ENCODE peak calls at places on chromosomes 4 and X, in nine cellular contexts. E, H, W, F, P, B, S, R and D are unnamed samples.

GRCh38 chr4:16001484-16001858 is 38.5 kb upstream of the FGFBP2 start:
- DNase-seq in E (peak), H (peak), W (peak), F (no peak), P (peak), B (peak), S (peak), R (peak), D (peak)

GRCh38 chrX:153725039-153725831 is 579 bp downstream of the ABCD1 start:
- DNase-seq in E (no peak), H (no peak), W (no peak), F (no peak), P (no peak), B (peak), S (no peak), R (peak), D (peak)

GRCh38 chrX:153621949-153622598 is 23.1 kb upstream of the CCNQ start:
- DNase-seq in E (no peak), H (no peak), W (no peak), F (no peak), P (no peak), B (no peak), S (no peak), R (no peak), D (no peak)

GRCh38 chrX:29561417-29561816 is 653.9 kb upstream of the MAGEB2 start:
- DNase-seq in E (no peak), H (no peak), W (no peak), F (no peak), P (peak), B (no peak), S (no peak), R (no peak), D (no peak)

GRCh38 chrX:153486163-153486562 is 8.6 kb upstream of the BGN start:
- DNase-seq in E (no peak), H (no peak), W (no peak), F (no peak), P (no peak), B (peak), S (no peak), R (no peak), D (no peak)

GRCh38 chr4:129239088-129239487 is 143.1 kb downstream of the C4orf33 start:
- DNase-seq in E (no peak), H (no peak), W (no peak), F (no peak), P (peak), B (no peak), S (no peak), R (no peak), D (no peak)

GRCh38 chr4:137705171-137705783 is 173.0 kb upstream of the PCDH18 start:
- DNase-seq in E (no peak), H (peak), W (peak), F (no peak), P (peak), B (no peak), S (peak), R (no peak), D (no peak)

GRCh38 chr4:95107635-95108034 is 349.9 kb downstream of the BMPR1B start:
- DNase-seq in E (peak), H (peak), W (no peak), F (no peak), P (peak), B (peak), S (no peak), R (peak), D (no peak)

GRCh38 chr4:6331018-6331417 is 61.4 kb downstream of the WFS1 start:
- DNase-seq in E (no peak), H (no peak), W (no peak), F (no peak), P (peak), B (no peak), S (peak), R (peak), D (peak)

GRCh38 chr4:25441519-25442117 is 64.6 kb downstream of the ANAPC4 start:
- DNase-seq in E (peak), H (peak), W (no peak), F (no peak), P (peak), B (peak), S (peak), R (peak), D (peak)

GRCh38 chr4:113106076-113106475 is 56.6 kb downstream of the ANK2 start:
- DNase-seq in E (peak), H (peak), W (peak), F (no peak), P (peak), B (no peak), S (peak), R (peak), D (peak)

GRCh38 chr4:109332926-109333464 is 30.5 kb upstream of the COL25A1 start:
- DNase-seq in E (no peak), H (no peak), W (no peak), F (no peak), P (peak), B (no peak), S (peak), R (no peak), D (peak)

GRCh38 chr4:183504930-183505555 is at the start of gene ING2:
- DNase-seq in E (peak), H (no peak), W (no peak), F (no peak), P (no peak), B (no peak), S (no peak), R (no peak), D (no peak)

GRCh38 chr4:95732061-95732460 is 107.8 kb upstream of the PDHA2 start:
- DNase-seq in E (no peak), H (peak), W (no peak), F (no peak), P (peak), B (no peak), S (no peak), R (peak), D (no peak)

GRCh38 chrX:53440631-53441517 is 6.7 kb upstream of the HSD17B10 start:
- DNase-seq in E (no peak), H (peak), W (no peak), F (peak), P (peak), B (peak), S (peak), R (peak), D (no peak)

GRCh38 chr4:4859010-4859798 is at the start of gene MSX1:
- DNase-seq in E (peak), H (peak), W (no peak), F (peak), P (peak), B (peak), S (peak), R (peak), D (peak)

GRCh38 chrX:42746606-42747005 is 31.4 kb downstream of the PPP1R2C start:
- DNase-seq in E (no peak), H (peak), W (peak), F (no peak), P (peak), B (no peak), S (peak), R (no peak), D (no peak)

GRCh38 chr4:15078682-15079642 is 76.7 kb downstream of the CPEB2 start:
- DNase-seq in E (no peak), H (peak), W (no peak), F (no peak), P (peak), B (no peak), S (peak), R (peak), D (no peak)

GRCh38 chr4:76197001-76197743 is 16.5 kb downstream of the SCARB2 start:
- DNase-seq in E (no peak), H (peak), W (no peak), F (no peak), P (no peak), B (no peak), S (no peak), R (no peak), D (peak)

GRCh38 chr4:740656-741282 is 35.1 kb downstream of the PCGF3 start:
- DNase-seq in E (no peak), H (peak), W (peak), F (peak), P (no peak), B (peak), S (no peak), R (peak), D (no peak)

GRCh38 chrX:71227370-71228062 is 4.5 kb downstream of the GJB1 start:
- DNase-seq in E (no peak), H (no peak), W (no peak), F (no peak), P (no peak), B (no peak), S (no peak), R (no peak), D (no peak)

GRCh38 chrX:21958888-21959287 is 18.4 kb downstream of the SMS start:
- DNase-seq in E (no peak), H (no peak), W (no peak), F (no peak), P (no peak), B (no peak), S (peak), R (no peak), D (no peak)

GRCh38 chr4:124918559-124919122 is 206.1 kb upstream of the ANKRD50 start:
- DNase-seq in E (no peak), H (no peak), W (no peak), F (no peak), P (no peak), B (no peak), S (no peak), R (no peak), D (no peak)

GRCh38 chrX:16797358-16797757 is 11.1 kb downstream of the TXLNG start:
- DNase-seq in E (no peak), H (peak), W (no peak), F (no peak), P (no peak), B (no peak), S (no peak), R (no peak), D (no peak)

GRCh38 chrX:123081766-123082165 is 102.3 kb upstream of the GRIA3 start:
- DNase-seq in E (no peak), H (peak), W (no peak), F (no peak), P (no peak), B (no peak), S (no peak), R (no peak), D (no peak)

GRCh38 chrX:47877327-47877726 is 40.6 kb downstream of the ZNF81 start:
- DNase-seq in E (no peak), H (no peak), W (no peak), F (no peak), P (no peak), B (no peak), S (no peak), R (no peak), D (peak)

GRCh38 chr4:157521916-157522315 is 301.4 kb downstream of the GRIA2 start:
- DNase-seq in E (no peak), H (peak), W (no peak), F (no peak), P (peak), B (no peak), S (no peak), R (no peak), D (no peak)

GRCh38 chrX:153667931-153668396 is 5.6 kb downstream of the PNCK start:
- DNase-seq in E (peak), H (peak), W (no peak), F (peak), P (peak), B (peak), S (peak), R (peak), D (peak)

GRCh38 chrX:117274943-117275342 is 812.2 kb upstream of the CT83 start:
- DNase-seq in E (no peak), H (no peak), W (no peak), F (no peak), P (no peak), B (no peak), S (no peak), R (no peak), D (no peak)

GRCh38 chr4:162117051-162117450 is 46.7 kb downstream of the FSTL5 start:
- DNase-seq in E (no peak), H (no peak), W (no peak), F (no peak), P (no peak), B (no peak), S (no peak), R (no peak), D (no peak)

GRCh38 chr4:159871141-159871540 is 768.3 kb downstream of the RAPGEF2 start:
- DNase-seq in E (no peak), H (peak), W (no peak), F (no peak), P (peak), B (no peak), S (no peak), R (peak), D (no peak)

GRCh38 chrX:10048076-10048475 is 80.9 kb downstream of the CLDN34 start:
- DNase-seq in E (no peak), H (no peak), W (no peak), F (no peak), P (no peak), B (no peak), S (no peak), R (no peak), D (no peak)

GRCh38 chr4:77072195-77072753 is 3.5 kb downstream of the CCNI start:
- DNase-seq in E (no peak), H (no peak), W (no peak), F (no peak), P (no peak), B (peak), S (no peak), R (peak), D (peak)

GRCh38 chrX:38871129-38872029 is 70.1 kb downstream of the MID1IP1 start:
- DNase-seq in E (no peak), H (peak), W (no peak), F (no peak), P (no peak), B (no peak), S (no peak), R (no peak), D (no peak)

GRCh38 chrX:38868941-38869378 is 67.7 kb downstream of the MID1IP1 start:
- DNase-seq in E (no peak), H (peak), W (no peak), F (no peak), P (peak), B (no peak), S (peak), R (peak), D (no peak)

GRCh38 chrX:38870386-38870895 is 69.2 kb downstream of the MID1IP1 start:
- DNase-seq in E (no peak), H (peak), W (no peak), F (peak), P (no peak), B (peak), S (peak), R (peak), D (no peak)
- H3K4me3 ChIP-seq in E (no peak), H (no peak), W (no peak), F (no peak), P (no peak), B (no peak), S (no peak), R (peak), D (no peak)

GRCh38 chrX:151699746-151700145 is 4.5 kb downstream of the PRRG3 start:
- DNase-seq in E (no peak), H (no peak), W (no peak), F (no peak), P (no peak), B (no peak), S (no peak), R (no peak), D (no peak)

GRCh38 chrX:151700581-151700980 is 5.3 kb downstream of the PRRG3 start:
- DNase-seq in E (no peak), H (no peak), W (no peak), F (no peak), P (no peak), B (no peak), S (no peak), R (no peak), D (no peak)

GRCh38 chrX:151701531-151701930 is 6.3 kb downstream of the PRRG3 start:
- DNase-seq in E (no peak), H (no peak), W (no peak), F (no peak), P (no peak), B (no peak), S (no peak), R (no peak), D (no peak)

GRCh38 chrX:151702021-151702714 is 6.9 kb downstream of the PRRG3 start:
- DNase-seq in E (no peak), H (peak), W (no peak), F (no peak), P (no peak), B (no peak), S (no peak), R (no peak), D (no peak)

DNA sequence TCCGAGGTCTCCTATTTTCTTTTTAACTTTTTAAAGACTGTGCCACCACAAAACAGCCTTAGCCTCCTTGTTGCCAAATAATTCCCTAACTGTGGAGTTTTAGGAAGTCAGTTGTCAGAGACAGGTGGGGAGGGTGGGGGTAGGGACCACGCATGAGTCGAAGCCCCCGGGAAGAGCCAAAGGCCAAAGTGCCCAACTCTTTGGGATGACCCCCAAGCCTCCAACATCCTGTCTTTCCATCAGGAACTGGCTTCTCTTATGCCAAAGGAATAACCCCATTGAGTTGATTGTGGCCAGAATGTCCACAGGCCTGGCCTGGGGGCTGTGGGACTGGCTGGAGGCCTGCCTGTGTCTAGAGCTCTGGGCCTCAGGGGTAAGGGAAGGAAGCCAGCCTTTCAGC is 5.8 kb downstream of the PRRG3 start:
- DNase-seq in E (no peak), H (no peak), W (no peak), F (no peak), P (no peak), B (no peak), S (no peak), R (no peak), D (no peak)
- TF ChIP-seq CTCF in E (no peak), H (no peak), W (no peak), F (no peak), P (no peak), B (no peak), S (no peak), R (no peak), D (no peak)

GRCh38 chr4:55866290-55866907 is 13.0 kb downstream of the EXOC1 start:
- DNase-seq in E (peak), H (peak), W (peak), F (no peak), P (peak), B (no peak), S (peak), R (peak), D (peak)
- H3K4me3 ChIP-seq in E (peak), H (no peak), W (no peak), F (no peak), P (no peak), B (no peak), S (no peak), R (peak), D (no peak)

GRCh38 chr4:89661490-89661889 is 175.5 kb downstream of the SNCA start:
- DNase-seq in E (no peak), H (peak), W (no peak), F (no peak), P (peak), B (no peak), S (no peak), R (peak), D (no peak)

GRCh38 chr4:89660444-89660843 is 176.5 kb downstream of the SNCA start:
- DNase-seq in E (no peak), H (no peak), W (no peak), F (no peak), P (no peak), B (no peak), S (no peak), R (no peak), D (no peak)

GRCh38 chr4:89658701-89659024 is 178.3 kb downstream of the SNCA start:
- DNase-seq in E (no peak), H (no peak), W (no peak), F (no peak), P (no peak), B (no peak), S (no peak), R (no peak), D (peak)

GRCh38 chr4:89660851-89661250 is 176.1 kb downstream of the SNCA start:
- DNase-seq in E (no peak), H (no peak), W (no peak), F (no peak), P (peak), B (no peak), S (no peak), R (no peak), D (no peak)

DNA sequence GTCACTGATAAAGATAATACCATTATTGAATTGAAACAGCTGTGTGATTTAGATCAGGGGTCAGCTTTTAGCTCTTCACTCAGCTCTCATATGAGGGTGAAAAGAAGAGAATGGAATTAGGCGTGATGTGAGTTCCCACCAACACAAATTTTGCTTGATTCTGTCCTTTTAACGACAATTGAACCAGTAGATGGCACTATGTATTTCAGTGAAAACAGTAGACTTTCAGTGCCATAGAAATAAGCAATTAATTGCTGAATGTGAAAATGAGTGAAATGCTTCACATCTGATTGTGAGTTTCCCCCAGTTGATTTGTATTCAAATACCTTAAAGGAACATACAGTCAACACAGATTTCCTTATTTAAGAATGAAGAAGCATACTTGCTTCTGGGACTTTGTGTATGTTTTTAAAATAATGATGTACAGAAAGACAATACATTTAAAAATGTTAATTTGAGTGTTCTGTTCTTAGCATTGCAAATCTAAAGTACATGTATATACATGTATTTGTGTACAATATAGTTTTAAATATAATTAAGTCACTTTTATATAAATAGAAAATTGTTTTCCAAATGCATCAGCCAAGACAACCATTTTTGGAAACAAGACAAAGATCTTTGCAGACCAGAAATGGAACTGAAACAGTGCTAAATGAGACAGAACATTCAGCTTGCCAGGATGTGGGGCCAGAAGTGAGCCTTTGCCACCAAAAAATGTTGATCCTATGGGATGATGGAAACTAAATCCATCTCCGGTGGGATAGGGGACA is 178.8 kb downstream of the SNCA start:
- DNase-seq in E (peak), H (peak), W (peak), F (no peak), P (peak), B (no peak), S (peak), R (peak), D (peak)
- TF ChIP-seq CTCF in E (peak), H (peak), W (peak), F (no peak), P (peak), B (no peak), S (no peak), R (peak), D (peak)

GRCh38 chr4:48558026-48558425 is 68.0 kb downstream of the ZAR1 start:
- DNase-seq in E (no peak), H (no peak), W (no peak), F (no peak), P (no peak), B (no peak), S (no peak), R (no peak), D (no peak)

GRCh38 chr4:48553720-48554119 is 63.7 kb downstream of the ZAR1 start:
- DNase-seq in E (no peak), H (no peak), W (no peak), F (no peak), P (no peak), B (no peak), S (no peak), R (no peak), D (no peak)

GRCh38 chr4:48556268-48556667 is 66.2 kb downstream of the ZAR1 start:
- DNase-seq in E (no peak), H (no peak), W (no peak), F (no peak), P (no peak), B (no peak), S (no peak), R (no peak), D (no peak)

GRCh38 chr4:48557478-48557877 is 67.4 kb downstream of the ZAR1 start:
- DNase-seq in E (no peak), H (peak), W (no peak), F (no peak), P (peak), B (no peak), S (peak), R (peak), D (peak)

DNA sequence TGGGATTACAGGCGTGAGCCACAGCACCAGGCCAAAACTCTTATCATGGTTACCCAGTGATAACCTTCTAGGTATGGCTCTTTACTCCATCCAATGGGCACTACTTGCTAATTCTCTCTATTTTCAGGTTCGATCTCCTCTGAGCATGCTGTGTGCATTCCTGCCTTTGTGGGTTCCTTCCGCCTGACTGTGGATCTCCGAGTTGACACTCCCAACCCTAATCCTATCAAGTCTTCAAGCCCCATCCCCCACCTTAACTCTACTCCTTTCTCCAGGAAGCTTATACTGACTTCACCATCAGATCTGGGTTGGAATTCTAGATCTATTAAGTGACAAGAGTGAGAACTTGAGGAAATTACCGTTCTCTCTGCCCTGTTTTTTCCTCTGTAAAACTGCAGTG is 64.6 kb downstream of the ZAR1 start:
- DNase-seq in E (no peak), H (no peak), W (no peak), F (no peak), P (no peak), B (no peak), S (no peak), R (no peak), D (no peak)
- H3K4me3 ChIP-seq in E (no peak), H (no peak), W (no peak), F (no peak), P (no peak), B (no peak), S (no peak), R (no peak), D (no peak)